ENCODE peak calls at places on chromosomes 16 and 17, in six cellular contexts. One of them, this sample, is unnamed.

GRCh38 chr17:71986886-71987285 is 133.9 kb upstream of the SOX9 start:
- DNase-seq in GM23338: no peak
- DNase-seq in HCT116: no peak
- DNase-seq in prostate gland: no peak
- DNase-seq in stomach: no peak
- DNase-seq in esophagus muscularis mucosa: no peak
- DNase-seq in this sample: no peak

GRCh38 chr17:4807534-4808377 is 804 bp downstream of the PLD2 start:
- DNase-seq in GM23338: no peak
- DNase-seq in HCT116: no peak
- DNase-seq in prostate gland: no peak
- DNase-seq in stomach: no peak
- DNase-seq in esophagus muscularis mucosa: no peak
- DNase-seq in this sample: no peak

GRCh38 chr16:87086575-87086974 is 230.6 kb downstream of the C16orf95 start:
- DNase-seq in GM23338: no peak
- DNase-seq in HCT116: peak; percentile 7
- DNase-seq in prostate gland: no peak
- DNase-seq in stomach: no peak
- DNase-seq in esophagus muscularis mucosa: no peak
- DNase-seq in this sample: no peak

GRCh38 chr16:5158494-5158893 is 60.9 kb upstream of the EEF2KMT start:
- DNase-seq in GM23338: no peak
- DNase-seq in HCT116: no peak
- DNase-seq in prostate gland: no peak
- DNase-seq in stomach: no peak
- DNase-seq in esophagus muscularis mucosa: no peak
- DNase-seq in this sample: no peak

GRCh38 chr17:2814499-2815341 is 18.5 kb downstream of the RAP1GAP2 start:
- DNase-seq in GM23338: no peak
- DNase-seq in HCT116: no peak
- DNase-seq in prostate gland: no peak
- DNase-seq in stomach: no peak
- DNase-seq in esophagus muscularis mucosa: no peak
- DNase-seq in this sample: no peak

GRCh38 chr17:57552114-57552601 is 192.9 kb downstream of the CCDC182 start:
- DNase-seq in GM23338: peak; percentile 78
- DNase-seq in HCT116: no peak
- DNase-seq in prostate gland: no peak
- DNase-seq in stomach: no peak
- DNase-seq in esophagus muscularis mucosa: no peak
- DNase-seq in this sample: no peak

GRCh38 chr17:65583921-65584603 is 22.6 kb upstream of the AXIN2 start:
- DNase-seq in GM23338: no peak
- DNase-seq in HCT116: no peak
- DNase-seq in prostate gland: no peak
- DNase-seq in stomach: no peak
- DNase-seq in esophagus muscularis mucosa: no peak
- DNase-seq in this sample: no peak

GRCh38 chr16:27529962-27530361 is 19.8 kb downstream of the GTF3C1 start:
- DNase-seq in GM23338: no peak
- DNase-seq in HCT116: no peak
- DNase-seq in prostate gland: no peak
- DNase-seq in stomach: no peak
- DNase-seq in esophagus muscularis mucosa: no peak
- DNase-seq in this sample: no peak

GRCh38 chr17:58232707-58233156 is 5.7 kb upstream of the LPO start:
- DNase-seq in GM23338: peak; percentile 33
- DNase-seq in HCT116: no peak
- DNase-seq in prostate gland: no peak
- DNase-seq in stomach: no peak
- DNase-seq in esophagus muscularis mucosa: no peak
- DNase-seq in this sample: no peak

GRCh38 chr17:69874220-69874670 is 200.8 kb upstream of the KCNJ16 start:
- DNase-seq in GM23338: no peak
- DNase-seq in HCT116: no peak
- DNase-seq in prostate gland: no peak
- DNase-seq in stomach: no peak
- DNase-seq in esophagus muscularis mucosa: no peak
- DNase-seq in this sample: no peak

GRCh38 chr16:12639044-12639443 is 164.6 kb downstream of the CPPED1 start:
- DNase-seq in GM23338: no peak
- DNase-seq in HCT116: no peak
- DNase-seq in prostate gland: no peak
- DNase-seq in stomach: no peak
- DNase-seq in esophagus muscularis mucosa: no peak
- DNase-seq in this sample: no peak

GRCh38 chr16:10581507-10581906 is 1.1 kb upstream of the EMP2 start:
- DNase-seq in GM23338: no peak
- DNase-seq in HCT116: no peak
- DNase-seq in prostate gland: no peak
- DNase-seq in stomach: no peak
- DNase-seq in esophagus muscularis mucosa: no peak
- DNase-seq in this sample: no peak

GRCh38 chr17:6508519-6509294 is 47.6 kb downstream of the PITPNM3 start:
- DNase-seq in GM23338: no peak
- DNase-seq in HCT116: no peak
- DNase-seq in prostate gland: no peak
- DNase-seq in stomach: no peak
- DNase-seq in esophagus muscularis mucosa: no peak
- DNase-seq in this sample: no peak

GRCh38 chr17:8789743-8790142 is 9.4 kb downstream of the MFSD6L start:
- DNase-seq in GM23338: no peak
- DNase-seq in HCT116: no peak
- DNase-seq in prostate gland: no peak
- DNase-seq in stomach: no peak
- DNase-seq in esophagus muscularis mucosa: peak; percentile 70
- DNase-seq in this sample: no peak

GRCh38 chr16:49023095-49023494 is 258.5 kb downstream of the CBLN1 start:
- DNase-seq in GM23338: no peak
- DNase-seq in HCT116: peak; percentile 36
- DNase-seq in prostate gland: no peak
- DNase-seq in stomach: no peak
- DNase-seq in esophagus muscularis mucosa: no peak
- DNase-seq in this sample: no peak

GRCh38 chr17:7173687-7174602 is 5.2 kb downstream of the ASGR1 start:
- DNase-seq in GM23338: peak; percentile 96
- DNase-seq in HCT116: no peak
- DNase-seq in prostate gland: peak; percentile 47
- DNase-seq in stomach: peak; percentile 68
- DNase-seq in esophagus muscularis mucosa: no peak
- DNase-seq in this sample: no peak

GRCh38 chr16:27945233-27945975 is 118.1 kb downstream of the GSG1L start:
- DNase-seq in GM23338: peak; percentile 35
- DNase-seq in HCT116: no peak
- DNase-seq in prostate gland: no peak
- DNase-seq in stomach: peak; percentile 9
- DNase-seq in esophagus muscularis mucosa: no peak
- DNase-seq in this sample: no peak

GRCh38 chr17:81033535-81034167 is 1.3 kb upstream of the BAIAP2 start:
- DNase-seq in GM23338: no peak
- DNase-seq in HCT116: no peak
- DNase-seq in prostate gland: no peak
- DNase-seq in stomach: no peak
- DNase-seq in esophagus muscularis mucosa: no peak
- DNase-seq in this sample: no peak

GRCh38 chr17:30000755-30001257 is 59.4 kb downstream of the EFCAB5 start:
- DNase-seq in GM23338: peak; percentile 6
- DNase-seq in HCT116: no peak
- DNase-seq in prostate gland: no peak
- DNase-seq in stomach: no peak
- DNase-seq in esophagus muscularis mucosa: no peak
- DNase-seq in this sample: no peak

DNA sequence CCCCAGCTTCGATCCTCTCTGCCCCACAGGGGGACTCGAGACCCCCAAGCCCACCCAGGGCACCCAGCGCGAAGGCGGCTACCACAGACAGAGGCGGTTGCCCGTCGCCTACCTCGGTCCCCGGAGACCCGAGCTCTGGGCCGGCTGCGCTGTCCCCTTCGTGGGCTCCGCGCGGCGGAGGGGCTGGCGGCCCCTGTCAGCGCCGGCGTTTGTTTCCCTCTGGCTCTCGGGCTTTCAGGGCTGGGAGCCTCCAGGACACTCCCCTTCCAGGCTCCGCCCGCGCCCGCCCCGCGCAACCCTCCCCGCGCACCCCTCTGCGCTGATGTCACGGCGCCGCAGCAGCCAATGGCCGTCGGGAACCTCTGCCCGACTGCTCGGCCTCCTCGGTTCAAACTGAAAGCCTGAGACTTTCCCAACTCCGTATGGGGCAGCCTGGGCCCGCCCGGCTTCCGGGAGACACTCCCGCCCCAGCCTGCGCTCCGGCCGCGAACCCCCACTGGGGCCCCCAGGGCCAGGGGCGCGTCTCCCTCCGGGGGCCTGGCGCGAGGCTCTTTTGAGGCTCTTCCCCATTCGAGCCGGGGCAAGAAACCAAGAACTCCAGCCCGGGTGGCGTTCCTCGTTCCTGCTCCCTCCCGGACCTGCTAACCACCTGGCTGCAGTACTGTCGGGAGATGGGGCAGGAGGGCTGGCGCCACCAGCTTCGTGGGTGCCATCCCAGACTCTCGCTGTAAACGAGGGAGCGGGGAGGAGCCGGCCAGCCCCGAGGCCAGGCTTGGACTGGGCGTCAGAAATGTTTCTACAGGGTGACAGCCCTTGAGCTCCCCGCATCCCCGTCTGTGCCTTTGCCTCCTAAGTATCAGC is at the start of gene CDC42EP4:
- DNase-seq in GM23338: peak; percentile 95
- DNase-seq in HCT116: peak; percentile 89
- DNase-seq in prostate gland: peak; percentile 98
- DNase-seq in stomach: peak; percentile 97
- DNase-seq in esophagus muscularis mucosa: peak; percentile 98
- DNase-seq in this sample: peak; percentile 98
- TF ChIP-seq POLR2AphosphoS5 in GM23338: peak; percentile 43
- TF ChIP-seq POLR2AphosphoS5 in HCT116: peak; percentile 97
- TF ChIP-seq POLR2AphosphoS5 in prostate gland: peak; percentile 97
- TF ChIP-seq POLR2AphosphoS5 in stomach: peak; percentile 96
- TF ChIP-seq POLR2AphosphoS5 in esophagus muscularis mucosa: peak; percentile 94
- TF ChIP-seq POLR2AphosphoS5 in this sample: peak; percentile 79

DNA sequence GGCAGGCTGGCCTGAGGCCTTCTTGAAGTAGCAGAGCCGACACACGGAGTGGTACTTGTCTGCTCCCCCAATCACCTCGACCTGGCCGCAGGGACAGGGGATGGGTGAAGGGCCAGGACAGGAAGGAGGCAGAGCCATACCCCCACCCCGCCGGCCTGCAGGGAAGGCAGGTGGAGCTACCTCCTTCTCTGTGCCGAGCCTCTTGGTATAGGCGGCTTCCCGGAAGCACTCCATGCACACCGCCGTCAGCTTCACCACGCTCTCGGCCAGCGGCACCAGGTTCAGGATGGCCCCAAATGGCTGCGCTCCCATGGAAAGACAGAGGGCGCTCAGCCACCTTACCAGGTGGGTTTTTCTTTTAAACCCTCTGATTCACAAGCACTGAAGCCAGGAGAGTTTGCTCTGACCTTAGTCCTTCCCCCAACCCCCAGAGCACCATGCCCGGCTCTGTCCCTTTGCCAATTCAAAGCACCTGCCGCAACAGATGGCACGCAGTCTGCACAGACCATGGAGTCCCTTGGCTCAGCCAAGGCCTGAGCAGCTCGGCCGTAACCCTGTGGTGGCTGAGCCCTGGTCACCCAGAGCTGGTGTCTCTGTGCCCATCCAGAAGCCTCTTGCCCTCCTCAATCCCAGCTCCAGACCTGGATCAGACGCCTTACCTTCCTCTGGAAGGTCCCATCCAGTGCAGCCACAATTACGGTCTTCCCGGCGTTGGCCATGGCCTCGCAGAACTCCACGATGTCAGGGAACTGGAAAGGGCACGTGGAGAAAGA is 6.7 kb downstream of the SYNGR2 start:
- DNase-seq in GM23338: peak; percentile 83
- DNase-seq in HCT116: no peak
- DNase-seq in prostate gland: no peak
- DNase-seq in stomach: peak; percentile 62
- DNase-seq in esophagus muscularis mucosa: no peak
- DNase-seq in this sample: no peak
- H3K4me3 ChIP-seq in GM23338: no peak overlapping the region
- H3K4me3 ChIP-seq in HCT116: no peak overlapping the region
- H3K4me3 ChIP-seq in prostate gland: no peak overlapping the region
- H3K4me3 ChIP-seq in stomach: no peak overlapping the region
- H3K4me3 ChIP-seq in esophagus muscularis mucosa: no peak overlapping the region
- H3K4me3 ChIP-seq in this sample: no peak overlapping the region

GRCh38 chr16:29767062-29767461 is 11.0 kb upstream of the ZG16 start:
- DNase-seq in GM23338: no peak
- DNase-seq in HCT116: no peak
- DNase-seq in prostate gland: no peak
- DNase-seq in stomach: no peak
- DNase-seq in esophagus muscularis mucosa: no peak
- DNase-seq in this sample: no peak
- TF ChIP-seq POLR2AphosphoS5 in GM23338: no peak
- TF ChIP-seq POLR2AphosphoS5 in HCT116: no peak
- TF ChIP-seq POLR2AphosphoS5 in prostate gland: no peak
- TF ChIP-seq POLR2AphosphoS5 in stomach: no peak
- TF ChIP-seq POLR2AphosphoS5 in esophagus muscularis mucosa: no peak
- TF ChIP-seq POLR2AphosphoS5 in this sample: no peak

GRCh38 chr17:62715882-62716390 is 88.5 kb downstream of the MRC2 start:
- DNase-seq in GM23338: no peak
- DNase-seq in HCT116: no peak
- DNase-seq in prostate gland: no peak
- DNase-seq in stomach: no peak
- DNase-seq in esophagus muscularis mucosa: no peak
- DNase-seq in this sample: no peak
- H3K4me3 ChIP-seq in GM23338: no peak overlapping the region
- H3K4me3 ChIP-seq in HCT116: no peak overlapping the region
- H3K4me3 ChIP-seq in prostate gland: no peak overlapping the region
- H3K4me3 ChIP-seq in stomach: no peak overlapping the region
- H3K4me3 ChIP-seq in esophagus muscularis mucosa: no peak overlapping the region
- H3K4me3 ChIP-seq in this sample: no peak overlapping the region

This sample was measured in breast epithelium.